ENCODE peak calls at places on chromosomes 6 and 20, in nine cellular contexts. J, A, K, N, L, P, Y, Q and W are unnamed samples.

GRCh38 chr6:157193443-157193996 is 129.8 kb downstream of the TMEM242 start:
- DNase-seq in J (no peak), A (no peak), K (no peak), N (no peak), L (no peak), P (no peak), Y (no peak), Q (no peak), W (no peak)

GRCh38 chr6:107665386-107665785 is 158.7 kb downstream of the SCML4 start:
- DNase-seq in J (no peak), A (peak; percentile 72), K (peak; percentile 79), N (no peak), L (peak; percentile 60), P (no peak), Y (no peak), Q (no peak), W (no peak)

GRCh38 chr20:20837574-20838021 is 125.2 kb upstream of the RALGAPA2 start:
- DNase-seq in J (no peak), A (peak; percentile 46), K (no peak), N (peak; percentile 42), L (peak; percentile 69), P (peak; percentile 72), Y (peak; percentile 36), Q (peak; percentile 11), W (peak; percentile 26)

GRCh38 chr6:37565267-37566208 is 65.8 kb upstream of the CCDC167 start:
- DNase-seq in J (no peak), A (no peak), K (no peak), N (peak; percentile 45), L (no peak), P (peak; percentile 63), Y (no peak), Q (no peak), W (no peak)

GRCh38 chr6:41073968-41074691 is 1.4 kb downstream of the NFYA start:
- DNase-seq in J (no peak), A (peak; percentile 31), K (no peak), N (no peak), L (peak; percentile 25), P (no peak), Y (no peak), Q (no peak), W (no peak)

GRCh38 chr6:39876111-39876510 is 58.2 kb downstream of the MOCS1 start:
- DNase-seq in J (no peak), A (no peak), K (no peak), N (no peak), L (no peak), P (no peak), Y (no peak), Q (no peak), W (no peak)

GRCh38 chr6:42704251-42704936 is 18.0 kb downstream of the PRPH2 start:
- DNase-seq in J (no peak), A (no peak), K (no peak), N (no peak), L (no peak), P (no peak), Y (peak; percentile 18), Q (no peak), W (no peak)

GRCh38 chr6:87789900-87790290 is 87.9 kb upstream of the AKIRIN2 start:
- DNase-seq in J (no peak), A (no peak), K (no peak), N (no peak), L (no peak), P (no peak), Y (no peak), Q (no peak), W (no peak)

GRCh38 chr6:146289816-146290588 is 253.6 kb upstream of the RAB32 start:
- DNase-seq in J (no peak), A (peak; percentile 81), K (no peak), N (no peak), L (peak; percentile 93), P (no peak), Y (no peak), Q (peak; percentile 11), W (no peak)

GRCh38 chr6:148530394-148530923 is 187.8 kb downstream of the SASH1 start:
- DNase-seq in J (no peak), A (peak; percentile 94), K (no peak), N (no peak), L (peak; percentile 96), P (no peak), Y (no peak), Q (peak; percentile 93), W (no peak)

GRCh38 chr6:10391799-10392198 is 23.1 kb downstream of the TFAP2A start:
- DNase-seq in J (no peak), A (no peak), K (no peak), N (no peak), L (no peak), P (no peak), Y (no peak), Q (no peak), W (no peak)

GRCh38 chr6:100116409-100117194 is 122.6 kb upstream of the MCHR2 start:
- DNase-seq in J (no peak), A (peak; percentile 83), K (peak; percentile 59), N (peak; percentile 18), L (peak; percentile 86), P (peak; percentile 55), Y (peak; percentile 12), Q (peak; percentile 52), W (peak; percentile 55)

GRCh38 chr6:15475261-15475660 is 187.6 kb downstream of the DTNBP1 start:
- DNase-seq in J (no peak), A (no peak), K (no peak), N (no peak), L (no peak), P (no peak), Y (no peak), Q (no peak), W (no peak)

DNA sequence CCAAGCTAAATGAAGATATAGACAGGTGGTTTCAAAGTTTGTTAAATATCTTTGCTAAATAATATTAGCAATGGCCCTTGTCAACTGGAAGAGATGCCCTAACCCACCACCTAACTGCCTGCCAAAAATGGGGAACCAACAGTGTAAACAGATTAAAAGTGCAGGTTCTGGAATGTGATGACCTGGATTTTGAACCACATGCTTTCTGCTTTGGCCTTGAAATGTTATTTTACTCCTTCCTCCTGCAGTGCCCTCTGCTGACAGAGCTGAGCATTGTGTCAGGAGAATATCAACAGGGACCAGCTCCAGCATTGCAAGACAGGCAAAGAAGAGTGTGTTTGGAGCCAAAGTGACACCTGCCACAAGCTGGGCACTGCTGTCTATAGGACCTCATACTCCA is 226.6 kb downstream of the MYLK4 start:
- DNase-seq in J (no peak), A (no peak), K (no peak), N (no peak), L (peak; percentile 29), P (peak; percentile 13), Y (no peak), Q (no peak), W (no peak)
- TF ChIP-seq CTCF in J (no peak), A (peak; percentile 24), K (peak; percentile 44), N (no peak), L (peak; percentile 29), P (no peak), Y (no peak), Q (peak; percentile 34), W (no peak)

DNA sequence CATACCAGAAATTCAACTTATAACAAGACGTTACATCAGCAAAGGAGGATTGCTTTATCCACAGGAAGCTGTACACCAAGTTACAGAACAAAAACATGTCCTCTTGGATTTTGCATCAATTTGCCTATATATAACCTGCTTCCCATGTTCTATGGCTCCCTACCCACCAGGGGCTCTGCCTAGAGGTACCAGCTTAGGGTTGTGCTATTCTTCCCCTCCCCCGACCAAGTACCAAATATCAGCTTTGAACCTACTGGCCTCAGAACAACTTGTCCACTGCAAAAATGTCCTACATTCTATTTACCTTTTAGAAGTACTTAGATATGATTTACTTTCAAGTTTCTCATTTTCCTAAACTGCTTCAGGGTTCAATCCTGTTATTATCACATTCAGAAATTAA is 15.6 kb upstream of the TMEM30A start:
- DNase-seq in J (no peak), A (no peak), K (no peak), N (no peak), L (no peak), P (no peak), Y (no peak), Q (no peak), W (no peak)
- TF ChIP-seq CTCF in J (no peak), A (no peak), K (no peak), N (no peak), L (no peak), P (no peak), Y (no peak), Q (no peak), W (no peak)

DNA sequence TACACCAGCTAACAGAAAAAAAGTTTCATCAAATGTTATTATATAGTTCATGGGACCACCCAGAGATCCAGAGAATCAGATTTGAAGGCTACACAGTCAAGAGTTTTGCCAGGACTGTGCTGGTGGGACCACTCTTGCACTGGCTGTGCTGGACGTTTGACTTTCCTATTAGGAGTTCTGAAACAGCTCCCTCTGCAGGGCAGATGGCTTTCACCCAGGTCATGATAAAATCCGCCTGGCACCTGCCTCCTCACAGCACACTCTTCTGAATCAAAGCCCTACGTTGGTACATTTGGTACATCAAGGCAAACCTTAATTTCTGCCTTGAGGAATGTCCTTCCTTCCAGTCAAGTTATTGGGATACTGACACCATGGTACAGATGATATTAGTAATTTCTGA is 302.1 kb downstream of the ZNF217 start:
- DNase-seq in J (no peak), A (no peak), K (no peak), N (no peak), L (no peak), P (peak; percentile 43), Y (no peak), Q (no peak), W (peak; percentile 16)
- TF ChIP-seq CTCF in J (no peak), A (no peak), K (no peak), N (peak; percentile 40), L (no peak), P (peak; percentile 60), Y (peak; percentile 9), Q (no peak), W (no peak)

GRCh38 chr6:26087284-26088115 is at the start of gene HFE:
- DNase-seq in J (no peak), A (peak; percentile 64), K (peak; percentile 56), N (peak; percentile 16), L (peak; percentile 68), P (peak; percentile 38), Y (peak; percentile 57), Q (no peak), W (peak; percentile 56)
- TF ChIP-seq CTCF in J (no peak), A (no peak), K (no peak), N (peak; percentile 26), L (no peak), P (no peak), Y (peak; percentile 5), Q (peak; percentile 24), W (no peak)

DNA sequence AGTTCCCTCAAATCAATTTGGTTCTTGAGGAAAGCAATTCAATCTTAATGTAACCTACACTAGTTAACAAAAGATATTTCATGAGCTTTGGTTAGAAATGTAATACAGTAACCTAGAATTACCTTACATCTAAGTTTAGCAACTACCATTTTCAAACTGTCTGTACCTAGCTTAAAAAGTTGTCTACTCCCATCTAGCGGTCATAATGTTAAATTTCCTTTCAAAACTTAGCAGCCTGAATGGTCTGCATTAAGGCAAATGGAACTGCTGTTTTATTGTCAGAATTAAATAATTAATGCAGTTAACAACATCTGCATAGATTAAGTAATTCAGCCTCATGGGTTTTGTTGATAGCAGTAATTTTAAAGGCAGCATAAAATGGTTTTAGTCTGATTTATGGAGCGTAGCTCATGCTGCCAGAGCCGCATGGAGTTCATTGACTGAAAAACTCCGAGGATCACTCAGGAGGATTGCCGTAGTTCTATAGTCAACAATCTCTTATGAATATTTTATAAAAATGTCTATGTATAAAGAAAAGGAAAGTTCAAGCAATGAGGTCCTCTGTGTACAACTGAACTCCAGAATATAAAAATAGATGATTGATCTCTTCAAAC is 485.4 kb upstream of the MANEA start:
- DNase-seq in J (no peak), A (peak; percentile 83), K (no peak), N (no peak), L (peak; percentile 80), P (no peak), Y (no peak), Q (peak; percentile 16), W (no peak)
- TF ChIP-seq CTCF in J (no peak), A (peak; percentile 49), K (peak; percentile 81), N (peak; percentile 78), L (peak; percentile 43), P (peak; percentile 66), Y (peak; percentile 33), Q (peak; percentile 69), W (no peak)